ENCODE peak calls at places on chromosome 4, in five cellular contexts. G is CD8-positive, alpha-beta T cell; T is HEK293T; B is cardiac septum; I is T-helper 1 cell. C is an unnamed sample.
A peak's percentile ranks its signal among the peaks of the same experiment; 100 is the strongest.

GRCh38 chr4:120071192-120071795 is 4.6 kb upstream of the MAD2L1 start:
- DNase-seq in G (peak; percentile 37), T (peak; percentile 28), B (no peak), I (peak; percentile 51), C (no peak)

GRCh38 chr4:37541956-37542355 is 144.2 kb downstream of the RELL1 start:
- DNase-seq in G (no peak), T (no peak), B (no peak), I (no peak), C (no peak)

GRCh38 chr4:168629561-168629960 is 132.7 kb downstream of the PALLD start:
- DNase-seq in G (no peak), T (no peak), B (no peak), I (no peak), C (no peak)

GRCh38 chr4:88458091-88458740 is 1.3 kb downstream of the HERC5 start:
- DNase-seq in G (no peak), T (no peak), B (no peak), I (no peak), C (no peak)

GRCh38 chr4:152696764-152697250 is 17.0 kb upstream of the TMEM154 start:
- DNase-seq in G (peak; percentile 49), T (no peak), B (no peak), I (peak; percentile 24), C (no peak)

GRCh38 chr4:4647041-4647440 is 105.2 kb upstream of the STX18 start:
- DNase-seq in G (no peak), T (no peak), B (no peak), I (no peak), C (no peak)

GRCh38 chr4:15149842-15150592 is 147.7 kb downstream of the CPEB2 start:
- DNase-seq in G (no peak), T (peak; percentile 29), B (peak; percentile 94), I (no peak), C (no peak)

GRCh38 chr4:151991001-151991883 is 230.4 kb upstream of the GATB start:
- DNase-seq in G (no peak), T (no peak), B (no peak), I (no peak), C (no peak)

GRCh38 chr4:39846135-39846534 is 131.6 kb downstream of the PDS5A start:
- DNase-seq in G (no peak), T (no peak), B (no peak), I (no peak), C (no peak)

GRCh38 chr4:102614801-102615200 is 113.6 kb downstream of the NFKB1 start:
- DNase-seq in G (peak; percentile 57), T (no peak), B (no peak), I (no peak), C (no peak)

GRCh38 chr4:3375688-3376087 is 66.1 kb upstream of the HGFAC start:
- DNase-seq in G (no peak), T (no peak), B (no peak), I (no peak), C (no peak)

GRCh38 chr4:15690020-15690809 is 8.6 kb downstream of the FAM200B start:
- DNase-seq in G (no peak), T (no peak), B (no peak), I (no peak), C (no peak)

GRCh38 chr4:183765121-183765990 is 106.3 kb downstream of the TRAPPC11 start:
- DNase-seq in G (no peak), T (no peak), B (no peak), I (no peak), C (no peak)

GRCh38 chr4:38190717-38191178 is 230.6 kb downstream of the PTTG2 start:
- DNase-seq in G (no peak), T (peak; percentile 17), B (peak; percentile 84), I (no peak), C (no peak)

GRCh38 chr4:100075056-100075455 is 115.2 kb downstream of the DDIT4L start:
- DNase-seq in G (no peak), T (no peak), B (no peak), I (no peak), C (no peak)

GRCh38 chr4:85720736-85721135 is 245.8 kb downstream of the ARHGAP24 start:
- DNase-seq in G (no peak), T (no peak), B (no peak), I (no peak), C (no peak)

GRCh38 chr4:179285696-179286095 is 1843.5 kb upstream of the AGA start:
- DNase-seq in G (no peak), T (no peak), B (no peak), I (no peak), C (no peak)

GRCh38 chr4:120720354-120720753 is 202.2 kb downstream of the PRDM5 start:
- DNase-seq in G (no peak), T (no peak), B (no peak), I (no peak), C (no peak)

GRCh38 chr4:181264908-181265307 is 978.3 kb upstream of the TENM3 start:
- DNase-seq in G (no peak), T (no peak), B (no peak), I (no peak), C (no peak)

GRCh38 chr4:174394915-174395314 is 111.2 kb downstream of the CEP44 start:
- DNase-seq in G (no peak), T (no peak), B (no peak), I (no peak), C (no peak)

GRCh38 chr4:183157215-183157614 is 58.2 kb downstream of the WWC2 start:
- DNase-seq in G (no peak), T (no peak), B (no peak), I (no peak), C (no peak)

GRCh38 chr4:90318208-90318607 is 191.0 kb downstream of the CCSER1 start:
- DNase-seq in G (no peak), T (peak; percentile 25), B (no peak), I (no peak), C (no peak)

GRCh38 chr4:8109406-8110065 is 49.1 kb downstream of the ABLIM2 start:
- DNase-seq in G (no peak), T (no peak), B (no peak), I (no peak), C (no peak)

GRCh38 chr4:101954975-101955678 is 164.6 kb downstream of the BANK1 start:
- DNase-seq in G (no peak), T (peak; percentile 22), B (no peak), I (no peak), C (no peak)

GRCh38 chr4:8351931-8352367 is 82.4 kb downstream of the HTRA3 start:
- DNase-seq in G (no peak), T (no peak), B (peak; percentile 51), I (no peak), C (no peak)

GRCh38 chr4:69999420-69999819 is 3.7 kb downstream of the STATH start:
- DNase-seq in G (no peak), T (no peak), B (no peak), I (no peak), C (no peak)

GRCh38 chr4:47623916-47624554 is 139.0 kb downstream of the ATP10D start:
- DNase-seq in G (no peak), T (no peak), B (no peak), I (no peak), C (no peak)

GRCh38 chr4:73407227-73407673 is 3.2 kb downstream of the ALB start:
- DNase-seq in G (no peak), T (no peak), B (no peak), I (no peak), C (no peak)

GRCh38 chr4:139767168-139767567 is 101.5 kb downstream of the MGST2 start:
- DNase-seq in G (no peak), T (no peak), B (no peak), I (no peak), C (no peak)

GRCh38 chr4:8269535-8270417 is at the start of gene HTRA3:
- DNase-seq in G (no peak), T (peak; percentile 79), B (peak; percentile 83), I (no peak), C (no peak)

GRCh38 chr4:110042540-110043517 is 130.1 kb downstream of the EGF start:
- DNase-seq in G (no peak), T (no peak), B (no peak), I (no peak), C (no peak)

GRCh38 chr4:6204098-6204497 is 3.7 kb upstream of the JAKMIP1 start:
- DNase-seq in G (no peak), T (no peak), B (no peak), I (no peak), C (no peak)

GRCh38 chr4:184514121-184514988 is 40.0 kb upstream of the IRF2 start:
- DNase-seq in G (no peak), T (no peak), B (no peak), I (no peak), C (no peak)

GRCh38 chr4:24736066-24736465 is 59.3 kb upstream of the SOD3 start:
- DNase-seq in G (no peak), T (no peak), B (no peak), I (no peak), C (no peak)

GRCh38 chr4:1041147-1041935 is 29.9 kb downstream of the FGFRL1 start:
- DNase-seq in G (no peak), T (no peak), B (no peak), I (no peak), C (no peak)

GRCh38 chr4:654871-655734 is 19.0 kb downstream of the ATP5ME start:
- DNase-seq in G (no peak), T (no peak), B (no peak), I (no peak), C (no peak)

GRCh38 chr4:177250056-177250696 is 59.5 kb upstream of the NEIL3 start:
- DNase-seq in G (peak; percentile 55), T (peak; percentile 81), B (peak; percentile 82), I (peak; percentile 54), C (peak; percentile 51)

C was measured in CD4-positive, alpha-beta T cell.